ENCODE peak calls at places on chromosomes 2 and 18, in four cellular contexts. X is choroid plexus epithelial cell, W is AG09309, I is fibroblast of mammary gland. R is an unnamed sample.

GRCh38 chr18:48059363-48060109 is 129.1 kb upstream of the SMAD2 start:
- DNase-seq in W (no peak), I (no peak), X (no peak), R (no peak)

GRCh38 chr2:137659616-137660015 is 304.7 kb upstream of the HNMT start:
- DNase-seq in X (no peak), I (peak), W (no peak), R (no peak)

GRCh38 chr2:168278424-168278888 is 31.1 kb upstream of the STK39 start:
- DNase-seq in X (peak), W (peak), I (peak), R (no peak)

GRCh38 chr2:233414777-233415570 is 60.7 kb downstream of the DGKD start:
- DNase-seq in I (peak), W (no peak), X (no peak), R (no peak)

GRCh38 chr2:96427917-96428316 is 77.2 kb downstream of the NEURL3 start:
- DNase-seq in W (no peak), X (peak), I (peak), R (peak)

GRCh38 chr2:126761981-126762878 is 106.3 kb downstream of the GYPC start:
- DNase-seq in X (no peak), W (no peak), I (no peak), R (no peak)

GRCh38 chr2:65175894-65176527 is 46.1 kb upstream of the RAB1A start:
- DNase-seq in I (peak), W (no peak), X (peak), R (no peak)

GRCh38 chr2:147451131-147451530 is 393.7 kb upstream of the ACVR2A start:
- DNase-seq in W (no peak), X (no peak), I (no peak), R (no peak)

GRCh38 chr2:128547667-128548066 is 229.0 kb upstream of the HS6ST1 start:
- DNase-seq in I (no peak), W (no peak), X (no peak), R (no peak)

GRCh38 chr2:54454548-54454921 is 1.6 kb upstream of the SPTBN1 start:
- DNase-seq in W (no peak), X (no peak), I (no peak), R (no peak)

GRCh38 chr18:60082790-60083189 is 183.0 kb downstream of the PMAIP1 start:
- DNase-seq in X (peak), I (no peak), W (no peak), R (no peak)

GRCh38 chr18:27184115-27185024 is 738 bp downstream of the CHST9 start:
- DNase-seq in W (no peak), I (no peak), X (no peak), R (no peak)

GRCh38 chr2:237594514-237594871 is 4.0 kb upstream of the RAB17 start:
- DNase-seq in X (peak), W (no peak), I (no peak), R (no peak)

GRCh38 chr2:21860913-21861312 is 737.1 kb downstream of the TDRD15 start:
- DNase-seq in W (no peak), I (no peak), X (peak), R (no peak)

GRCh38 chr2:225616372-225616771 is 216.9 kb downstream of the NYAP2 start:
- DNase-seq in W (no peak), I (no peak), X (no peak), R (no peak)

GRCh38 chr2:128776461-128776971 is 457.8 kb upstream of the HS6ST1 start:
- DNase-seq in X (no peak), W (no peak), I (no peak), R (no peak)

GRCh38 chr18:58762781-58763171 is 91.5 kb downstream of the MALT1 start:
- DNase-seq in I (no peak), X (no peak), W (no peak), R (no peak)

GRCh38 chr2:181312515-181312927 is 144.7 kb upstream of the ITGA4 start:
- DNase-seq in I (no peak), W (no peak), X (no peak), R (no peak)

GRCh38 chr2:7627587-7627986 is 710.4 kb downstream of the RNF144A start:
- DNase-seq in I (peak), W (peak), X (no peak), R (peak)

GRCh38 chr2:43082878-43083261 is 143.5 kb downstream of the ZFP36L2 start:
- DNase-seq in I (no peak), W (no peak), X (no peak), R (no peak)

GRCh38 chr2:98487806-98488189 is 43.1 kb downstream of the INPP4A start:
- DNase-seq in W (no peak), I (peak), X (peak), R (no peak)

GRCh38 chr2:160338891-160339290 is 138.8 kb upstream of the ITGB6 start:
- DNase-seq in W (no peak), X (peak), I (peak), R (no peak)

GRCh38 chr2:23658466-23658942 is 268.4 kb downstream of the ATAD2B start:
- DNase-seq in I (peak), W (no peak), X (peak), R (no peak)

GRCh38 chr2:96985181-96985580 is 1.2 kb downstream of the FAM178B start:
- DNase-seq in X (no peak), I (no peak), W (no peak), R (no peak)

GRCh38 chr2:190511104-190511503 is 23.4 kb downstream of the NEMP2 start:
- DNase-seq in X (peak), I (peak), W (no peak), R (no peak)

GRCh38 chr2:201786471-201786870 is 5.7 kb upstream of the ALS2 start:
- DNase-seq in X (no peak), I (no peak), W (no peak), R (no peak)

GRCh38 chr2:37657471-37657870 is 14.0 kb downstream of the CDC42EP3 start:
- DNase-seq in W (no peak), I (no peak), X (no peak), R (no peak)
- H3K4me3 ChIP-seq in W (no peak), I (no peak), X (no peak), R (no peak)

DNA sequence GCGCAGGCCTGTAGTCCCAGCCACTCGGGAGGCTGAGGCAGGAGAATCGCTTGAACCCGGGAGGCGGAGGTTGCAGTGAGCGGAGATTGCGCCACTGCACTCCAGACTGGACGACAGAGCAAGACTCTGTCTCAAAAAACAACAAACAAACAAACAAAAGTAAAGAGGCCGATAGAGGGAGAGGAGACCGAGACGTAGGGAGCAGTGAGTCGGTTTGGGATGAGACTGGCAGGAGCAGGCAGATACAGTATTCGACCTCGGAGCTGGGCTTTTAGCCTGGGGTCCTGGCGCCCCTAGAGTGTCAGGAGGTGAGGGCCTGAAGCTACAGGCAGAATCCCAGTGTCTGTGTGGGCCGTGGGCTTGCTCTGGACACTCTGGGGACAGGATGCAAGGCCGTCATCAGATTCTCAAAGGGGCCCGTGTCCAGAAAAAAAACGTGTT is 51.2 kb downstream of the SLC4A1AP start:
- DNase-seq in X (no peak), I (no peak), W (no peak), R (no peak)
- H3K4me3 ChIP-seq in X (peak), I (peak), W (peak), R (peak)

DNA sequence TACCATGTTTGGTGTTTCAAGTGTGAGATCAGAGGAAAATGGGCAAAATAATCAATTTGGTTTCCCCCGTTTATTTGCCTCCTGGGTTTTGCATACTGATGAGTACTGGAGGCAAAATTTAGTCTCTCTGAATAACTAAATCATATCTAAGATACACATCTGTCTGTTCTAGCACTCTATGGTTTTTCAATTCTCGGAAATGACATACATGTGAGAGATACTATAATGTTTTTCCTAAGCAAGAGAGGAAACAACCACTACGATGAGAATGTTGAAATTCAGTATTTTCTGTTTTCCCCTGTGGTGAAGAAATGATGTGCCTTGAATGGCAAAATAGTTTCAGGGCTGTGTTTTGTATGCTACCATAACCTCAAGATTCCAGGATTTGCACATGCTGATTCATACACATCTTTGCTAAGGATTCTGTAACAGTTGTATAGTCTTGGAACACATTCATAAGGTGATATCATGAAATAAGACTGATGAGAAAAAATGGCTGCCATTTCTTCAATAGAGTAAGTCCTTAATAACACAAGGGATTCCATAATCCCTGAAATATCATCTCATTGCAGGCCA is 316.7 kb downstream of the FIGN start:
- DNase-seq in X (peak), I (peak), W (no peak), R (no peak)
- H3K4me3 ChIP-seq in X (no peak), I (no peak), W (no peak), R (no peak)

GRCh38 chr18:40110455-40110854 is 1844.6 kb upstream of the PIK3C3 start:
- DNase-seq in I (no peak), W (no peak), X (no peak), R (no peak)

DNA sequence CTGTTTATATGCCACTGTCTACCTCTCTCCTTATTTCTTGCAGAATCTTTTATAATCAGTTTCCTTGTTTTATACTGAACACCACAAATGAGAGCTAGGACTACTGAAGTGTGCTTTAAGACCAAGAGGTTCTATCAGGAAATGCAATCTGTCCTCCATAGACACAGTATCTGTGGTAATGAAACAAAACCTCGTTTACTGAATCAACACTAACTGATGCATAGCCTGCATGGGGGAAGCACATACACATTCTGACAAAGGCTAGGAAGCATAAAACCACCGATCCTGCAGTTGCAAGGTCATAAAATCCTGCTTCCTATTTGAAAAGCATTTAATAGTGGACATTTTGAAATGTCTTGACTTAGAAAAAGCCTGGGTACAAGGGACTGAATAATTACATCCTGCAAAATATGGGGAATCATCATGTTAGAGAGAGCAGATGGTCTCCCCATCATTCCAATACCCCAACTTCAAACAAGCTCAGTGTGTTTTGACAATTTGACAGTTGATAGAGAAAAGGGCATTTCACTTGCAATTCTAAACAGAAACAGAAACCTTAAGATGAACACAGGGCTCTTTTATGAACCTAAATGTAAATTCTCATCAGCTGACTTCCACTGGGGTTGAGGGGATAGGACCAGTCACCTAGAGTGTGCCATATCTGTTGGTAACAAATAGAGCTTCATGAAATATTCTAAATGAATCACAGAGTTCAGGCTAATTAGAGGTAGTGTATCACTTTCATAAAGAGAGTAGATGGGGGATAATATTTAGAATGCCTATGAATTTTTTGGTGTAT is 1845.6 kb upstream of the PIK3C3 start:
- DNase-seq in W (no peak), I (no peak), X (no peak), R (no peak)
- H3K4me3 ChIP-seq in W (no peak), I (no peak), X (no peak), R (no peak)

GRCh38 chr2:216369821-216370220 is 2.5 kb downstream of the MARCHF4 start:
- DNase-seq in W (no peak), I (no peak), X (no peak), R (no peak)

GRCh38 chr2:216371756-216372702 is at the start of gene MARCHF4:
- DNase-seq in X (peak), W (no peak), I (peak), R (no peak)

GRCh38 chr2:216372761-216373291 is 543 bp upstream of the MARCHF4 start:
- DNase-seq in I (peak), X (peak), W (no peak), R (no peak)

GRCh38 chr2:216373896-216374295 is 1.6 kb upstream of the MARCHF4 start:
- DNase-seq in X (no peak), W (no peak), I (no peak), R (no peak)

DNA sequence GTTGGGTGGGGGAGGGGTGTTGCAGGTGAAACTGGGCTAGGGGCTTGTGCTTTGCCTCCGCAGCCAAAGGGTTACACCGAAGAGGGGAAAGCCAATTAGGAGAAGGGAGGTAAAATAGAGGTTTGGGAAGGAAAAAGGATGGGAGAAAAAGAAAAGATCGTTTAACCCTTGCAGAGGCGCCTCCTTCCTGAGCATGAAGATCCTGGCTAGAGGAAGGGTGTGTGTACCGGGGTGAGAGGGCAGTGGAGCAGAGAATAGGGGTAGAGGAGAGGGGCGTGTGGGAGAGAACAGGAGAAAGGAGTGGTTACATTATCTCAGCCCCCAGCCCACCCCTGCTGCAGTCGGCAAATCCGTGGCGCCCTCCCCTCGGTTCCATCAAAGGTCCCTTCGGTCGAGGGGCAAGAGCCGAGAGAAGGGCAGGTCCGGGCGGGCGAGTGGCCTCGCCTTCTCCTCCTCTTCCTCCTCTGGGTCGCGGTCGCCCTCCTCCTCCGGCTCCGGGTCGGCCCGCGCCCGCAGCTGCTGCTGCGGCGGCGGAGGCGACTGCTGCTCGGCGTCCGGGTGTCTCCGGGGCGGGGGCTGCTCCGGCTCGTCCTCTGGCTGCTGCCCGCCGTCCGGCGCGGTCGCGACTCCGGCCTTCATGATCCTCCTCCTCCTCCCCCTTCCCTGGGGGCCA is 1.2 kb downstream of the MARCHF4 start:
- DNase-seq in W (no peak), X (no peak), I (no peak), R (no peak)
- H3K4me3 ChIP-seq in W (peak), X (peak), I (peak), R (peak)

DNA sequence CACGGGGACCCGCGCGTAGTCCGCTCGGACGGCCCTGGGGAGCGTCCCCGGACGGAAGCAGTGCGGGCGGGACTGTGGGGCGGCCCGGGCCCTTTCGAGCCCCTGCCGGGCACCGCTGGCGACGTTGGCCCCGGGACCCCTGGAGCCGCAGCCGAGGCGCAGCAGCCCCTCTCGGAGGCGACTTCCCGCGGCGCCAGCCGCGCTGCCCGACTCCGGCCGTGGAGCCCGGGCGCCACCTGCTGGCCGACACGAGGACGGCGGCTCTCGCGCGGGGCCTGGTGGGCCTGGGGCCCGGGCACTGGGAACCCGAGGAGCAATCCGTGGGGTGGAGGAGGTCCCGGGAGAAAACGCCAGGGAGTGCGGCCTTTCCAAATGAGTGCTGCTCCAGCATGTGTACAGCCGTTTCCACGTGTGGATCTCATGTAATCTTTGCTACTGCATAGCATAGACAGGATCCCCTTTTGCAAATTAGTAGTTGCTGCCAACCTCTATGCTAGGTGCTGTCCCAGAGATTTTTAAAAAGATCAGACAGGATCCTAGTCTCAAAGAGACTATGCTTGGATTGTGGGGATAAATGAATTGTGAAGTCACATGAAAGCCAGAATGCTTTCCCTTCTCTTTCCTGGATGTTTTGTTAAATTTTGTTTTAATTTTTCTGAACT is 4.0 kb downstream of the ID2 start:
- DNase-seq in W (no peak), I (no peak), X (peak), R (no peak)
- H3K4me3 ChIP-seq in W (peak), I (peak), X (peak), R (peak)

GRCh38 chr2:84306361-84306760 is 152.7 kb downstream of the SUCLG1 start:
- DNase-seq in W (no peak), X (no peak), I (no peak), R (no peak)
- H3K4me3 ChIP-seq in W (no peak), X (no peak), I (no peak), R (no peak)

GRCh38 chr2:45169339-45170190 is 160.3 kb upstream of the SIX2 start:
- DNase-seq in W (no peak), I (peak), X (peak), R (no peak)

GRCh38 chr2:45172993-45173392 is 163.7 kb upstream of the SIX2 start:
- DNase-seq in W (peak), X (no peak), I (peak), R (no peak)

GRCh38 chr2:45168731-45169338 is 159.6 kb upstream of the SIX2 start:
- DNase-seq in X (no peak), I (peak), W (no peak), R (no peak)

GRCh38 chr2:45170191-45170975 is 161.1 kb upstream of the SIX2 start:
- DNase-seq in W (no peak), X (peak), I (no peak), R (no peak)

DNA sequence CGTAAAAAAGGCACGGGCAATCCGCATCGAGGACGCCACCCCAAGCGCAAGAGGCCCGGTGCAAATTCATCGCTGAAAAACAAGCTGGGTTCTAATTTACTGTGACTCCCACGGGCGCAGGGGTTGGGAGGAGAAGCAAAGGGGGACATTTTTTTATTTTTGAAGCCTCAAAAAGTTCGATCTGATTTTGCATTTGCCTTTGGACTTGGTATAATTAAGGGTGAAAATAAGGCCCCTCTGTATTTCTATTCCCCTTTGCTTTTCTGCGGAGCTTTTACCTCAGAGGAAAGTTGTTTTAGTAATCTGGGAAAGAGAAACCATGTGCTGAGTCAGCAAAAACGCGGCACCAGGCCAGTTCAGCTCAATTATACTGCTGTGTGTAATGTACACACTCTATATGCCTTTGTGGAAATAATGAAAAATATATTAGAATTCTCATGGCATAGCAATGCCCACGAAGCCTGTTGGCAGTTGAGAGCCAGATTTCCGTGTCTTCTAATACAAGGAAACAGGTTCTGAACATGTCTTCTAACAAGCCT is 161.8 kb upstream of the SIX2 start:
- DNase-seq in I (peak), X (peak), W (no peak), R (no peak)
- H3K4me3 ChIP-seq in I (no peak), X (peak), W (no peak), R (no peak)

GRCh38 chr2:26187537-26188104 is 14.7 kb downstream of the GAREM2 start:
- DNase-seq in W (no peak), X (no peak), I (no peak), R (no peak)

GRCh38 chr2:26189751-26190150 is 16.9 kb downstream of the GAREM2 start:
- DNase-seq in X (no peak), W (no peak), I (no peak), R (no peak)

GRCh38 chr2:26190369-26190768 is 17.5 kb downstream of the GAREM2 start:
- DNase-seq in X (no peak), I (no peak), W (no peak), R (no peak)

GRCh38 chr2:26187114-26187513 is 14.2 kb downstream of the GAREM2 start:
- DNase-seq in X (no peak), W (no peak), I (no peak), R (no peak)

GRCh38 chr2:26189123-26189522 is 16.2 kb downstream of the GAREM2 start:
- DNase-seq in I (no peak), W (no peak), X (no peak), R (no peak)
- H3K4me3 ChIP-seq in I (no peak), W (no peak), X (no peak), R (no peak)

R was measured in HFF-Myc.